ENCODE peak calls at places on chromosomes 12 and 14, in ten cellular contexts. H, W, S, G, F, M, T, R, K and N are unnamed samples.

GRCh38 chr14:49863483-49864262 is 11.1 kb upstream of the NEMF start:
- DNase-seq in H (no peak), W (no peak), S (peak), G (no peak), F (no peak), M (no peak), T (peak), R (no peak), K (no peak), N (no peak)

GRCh38 chr12:121719926-121720414 is 7.4 kb downstream of the TMEM120B start:
- DNase-seq in H (no peak), W (no peak), S (no peak), G (no peak), F (no peak), M (peak), T (no peak), R (no peak), K (no peak), N (no peak)

GRCh38 chr14:80576401-80576800 is 365.1 kb upstream of the DIO2 start:
- DNase-seq in H (no peak), W (no peak), S (no peak), G (no peak), F (no peak), M (no peak), T (no peak), R (no peak), K (no peak), N (no peak)

GRCh38 chr14:68973639-68974038 is 5.5 kb downstream of the ACTN1 start:
- DNase-seq in H (no peak), W (no peak), S (no peak), G (no peak), F (no peak), M (no peak), T (no peak), R (no peak), K (no peak), N (no peak)

GRCh38 chr12:43241971-43242370 is 310.0 kb downstream of the ADAMTS20 start:
- DNase-seq in H (no peak), W (no peak), S (no peak), G (no peak), F (no peak), M (no peak), T (no peak), R (no peak), K (no peak), N (no peak)

GRCh38 chr12:96720363-96720705 is 186.7 kb upstream of the NEDD1 start:
- DNase-seq in H (no peak), W (no peak), S (peak), G (peak), F (no peak), M (no peak), T (no peak), R (no peak), K (no peak), N (no peak)

GRCh38 chr12:64256166-64256800 is 34.2 kb upstream of the KICS2 start:
- DNase-seq in H (no peak), W (no peak), S (peak), G (no peak), F (no peak), M (no peak), T (peak), R (no peak), K (no peak), N (no peak)

GRCh38 chr12:110224379-110225304 is 56.4 kb upstream of the ATP2A2 start:
- DNase-seq in H (no peak), W (no peak), S (no peak), G (no peak), F (no peak), M (peak), T (no peak), R (no peak), K (peak), N (no peak)

GRCh38 chr12:47846294-47846996 is 26.7 kb upstream of the HDAC7 start:
- DNase-seq in H (no peak), W (no peak), S (no peak), G (no peak), F (no peak), M (no peak), T (no peak), R (no peak), K (no peak), N (no peak)

GRCh38 chr12:126518596-126519200 is 1453.5 kb downstream of the AACS start:
- DNase-seq in H (no peak), W (no peak), S (no peak), G (no peak), F (no peak), M (no peak), T (no peak), R (no peak), K (no peak), N (no peak)

GRCh38 chr12:57888407-57889157 is 42.1 kb upstream of the CTDSP2 start:
- DNase-seq in H (no peak), W (no peak), S (peak), G (no peak), F (peak), M (no peak), T (peak), R (no peak), K (peak), N (peak)

GRCh38 chr12:27185234-27186045 is 58.6 kb upstream of the STK38L start:
- DNase-seq in H (no peak), W (peak), S (peak), G (peak), F (no peak), M (no peak), T (no peak), R (no peak), K (no peak), N (no peak)

GRCh38 chr12:52395761-52396434 is 10.2 kb downstream of the KRT82 start:
- DNase-seq in H (no peak), W (no peak), S (no peak), G (no peak), F (no peak), M (no peak), T (peak), R (peak), K (no peak), N (no peak)

GRCh38 chr12:121917950-121918678 is at the start of gene CFAP251:
- DNase-seq in H (peak), W (peak), S (peak), G (peak), F (peak), M (no peak), T (no peak), R (peak), K (peak), N (peak)